ENCODE peak calls at places on chromosomes 5 and 9, in seven cellular contexts. One of them, this sample, is unnamed.

GRCh38 chr9:25716220-25716872 is 38.1 kb upstream of the TUSC1 start:
- DNase-seq in HCT116: no peak
- DNase-seq in H7: peak
- DNase-seq in NCI-H1436 treated with DMSO at 0.1 percent for 48 hours: no peak
- DNase-seq in AML-193: no peak
- DNase-seq in activated CD4-positive, alpha-beta T cell treated with anti-CD3 and anti-CD28 coated beads for 48 hours: no peak
- DNase-seq in GM20000: no peak
- DNase-seq in this sample: no peak

GRCh38 chr5:179124853-179125788 is 64.9 kb downstream of the ZNF354C start:
- DNase-seq in HCT116: no peak
- DNase-seq in H7: no peak
- DNase-seq in NCI-H1436 treated with DMSO at 0.1 percent for 48 hours: no peak
- DNase-seq in activated CD4-positive, alpha-beta T cell treated with anti-CD3 and anti-CD28 coated beads for 48 hours: no peak
- DNase-seq in AML-193: no peak
- DNase-seq in GM20000: no peak
- DNase-seq in this sample: no peak

GRCh38 chr9:114895605-114896004 is 34.8 kb downstream of the TNFSF8 start:
- DNase-seq in activated CD4-positive, alpha-beta T cell treated with anti-CD3 and anti-CD28 coated beads for 48 hours: no peak
- DNase-seq in GM20000: no peak
- DNase-seq in H7: no peak
- DNase-seq in HCT116: no peak
- DNase-seq in NCI-H1436 treated with DMSO at 0.1 percent for 48 hours: no peak
- DNase-seq in AML-193: no peak
- DNase-seq in this sample: no peak

GRCh38 chr9:91374939-91375338 is 13.2 kb upstream of the AUH start:
- DNase-seq in AML-193: no peak
- DNase-seq in NCI-H1436 treated with DMSO at 0.1 percent for 48 hours: no peak
- DNase-seq in GM20000: no peak
- DNase-seq in HCT116: no peak
- DNase-seq in H7: no peak
- DNase-seq in activated CD4-positive, alpha-beta T cell treated with anti-CD3 and anti-CD28 coated beads for 48 hours: no peak
- DNase-seq in this sample: no peak

GRCh38 chr5:35634326-35634725 is 16.7 kb downstream of the SPEF2 start:
- DNase-seq in HCT116: no peak
- DNase-seq in GM20000: no peak
- DNase-seq in H7: no peak
- DNase-seq in AML-193: no peak
- DNase-seq in NCI-H1436 treated with DMSO at 0.1 percent for 48 hours: no peak
- DNase-seq in activated CD4-positive, alpha-beta T cell treated with anti-CD3 and anti-CD28 coated beads for 48 hours: no peak
- DNase-seq in this sample: no peak

GRCh38 chr9:86892576-86892975 is 54.7 kb downstream of the GAS1 start:
- DNase-seq in HCT116: no peak
- DNase-seq in GM20000: no peak
- DNase-seq in NCI-H1436 treated with DMSO at 0.1 percent for 48 hours: no peak
- DNase-seq in activated CD4-positive, alpha-beta T cell treated with anti-CD3 and anti-CD28 coated beads for 48 hours: no peak
- DNase-seq in AML-193: no peak
- DNase-seq in H7: no peak
- DNase-seq in this sample: no peak

GRCh38 chr5:170701321-170701720 is 82.2 kb upstream of the GABRP start:
- DNase-seq in H7: no peak
- DNase-seq in HCT116: no peak
- DNase-seq in AML-193: no peak
- DNase-seq in GM20000: no peak
- DNase-seq in activated CD4-positive, alpha-beta T cell treated with anti-CD3 and anti-CD28 coated beads for 48 hours: no peak
- DNase-seq in NCI-H1436 treated with DMSO at 0.1 percent for 48 hours: no peak
- DNase-seq in this sample: no peak

GRCh38 chr5:114153392-114153791 is 208.5 kb upstream of the KCNN2 start:
- DNase-seq in AML-193: no peak
- DNase-seq in HCT116: no peak
- DNase-seq in GM20000: no peak
- DNase-seq in activated CD4-positive, alpha-beta T cell treated with anti-CD3 and anti-CD28 coated beads for 48 hours: no peak
- DNase-seq in NCI-H1436 treated with DMSO at 0.1 percent for 48 hours: no peak
- DNase-seq in H7: no peak
- DNase-seq in this sample: no peak

GRCh38 chr5:175752826-175753535 is 95.1 kb downstream of the HRH2 start:
- DNase-seq in NCI-H1436 treated with DMSO at 0.1 percent for 48 hours: no peak
- DNase-seq in activated CD4-positive, alpha-beta T cell treated with anti-CD3 and anti-CD28 coated beads for 48 hours: no peak
- DNase-seq in AML-193: no peak
- DNase-seq in HCT116: no peak
- DNase-seq in GM20000: no peak
- DNase-seq in H7: no peak
- DNase-seq in this sample: no peak

GRCh38 chr9:92501671-92502393 is 19.5 kb upstream of the ASPN start:
- DNase-seq in HCT116: peak
- DNase-seq in GM20000: peak
- DNase-seq in AML-193: peak
- DNase-seq in activated CD4-positive, alpha-beta T cell treated with anti-CD3 and anti-CD28 coated beads for 48 hours: peak
- DNase-seq in H7: peak
- DNase-seq in NCI-H1436 treated with DMSO at 0.1 percent for 48 hours: no peak
- DNase-seq in this sample: peak

GRCh38 chr9:120915854-120916495 is 10.6 kb downstream of the TRAF1 start:
- DNase-seq in AML-193: no peak
- DNase-seq in NCI-H1436 treated with DMSO at 0.1 percent for 48 hours: no peak
- DNase-seq in H7: no peak
- DNase-seq in activated CD4-positive, alpha-beta T cell treated with anti-CD3 and anti-CD28 coated beads for 48 hours: peak
- DNase-seq in HCT116: no peak
- DNase-seq in GM20000: no peak
- DNase-seq in this sample: no peak

GRCh38 chr5:75335952-75336624 is 932 bp upstream of the HMGCR start:
- DNase-seq in GM20000: peak
- DNase-seq in NCI-H1436 treated with DMSO at 0.1 percent for 48 hours: no peak
- DNase-seq in activated CD4-positive, alpha-beta T cell treated with anti-CD3 and anti-CD28 coated beads for 48 hours: no peak
- DNase-seq in H7: peak
- DNase-seq in HCT116: peak
- DNase-seq in AML-193: peak
- DNase-seq in this sample: peak

GRCh38 chr5:170963521-170963920 is 101.7 kb downstream of the RANBP17 start:
- DNase-seq in H7: no peak
- DNase-seq in NCI-H1436 treated with DMSO at 0.1 percent for 48 hours: no peak
- DNase-seq in activated CD4-positive, alpha-beta T cell treated with anti-CD3 and anti-CD28 coated beads for 48 hours: no peak
- DNase-seq in AML-193: no peak
- DNase-seq in GM20000: no peak
- DNase-seq in HCT116: no peak
- DNase-seq in this sample: no peak

GRCh38 chr9:79256691-79257213 is 315.0 kb upstream of the TLE4 start:
- DNase-seq in AML-193: no peak
- DNase-seq in GM20000: no peak
- DNase-seq in NCI-H1436 treated with DMSO at 0.1 percent for 48 hours: peak
- DNase-seq in activated CD4-positive, alpha-beta T cell treated with anti-CD3 and anti-CD28 coated beads for 48 hours: no peak
- DNase-seq in HCT116: no peak
- DNase-seq in H7: no peak
- DNase-seq in this sample: no peak

GRCh38 chr5:82287625-82288024 is 9.5 kb upstream of the RPS23 start:
- DNase-seq in GM20000: no peak
- DNase-seq in NCI-H1436 treated with DMSO at 0.1 percent for 48 hours: no peak
- DNase-seq in AML-193: no peak
- DNase-seq in activated CD4-positive, alpha-beta T cell treated with anti-CD3 and anti-CD28 coated beads for 48 hours: no peak
- DNase-seq in H7: no peak
- DNase-seq in HCT116: no peak
- DNase-seq in this sample: no peak

GRCh38 chr9:26324787-26325186 is 567.8 kb downstream of the CAAP1 start:
- DNase-seq in activated CD4-positive, alpha-beta T cell treated with anti-CD3 and anti-CD28 coated beads for 48 hours: no peak
- DNase-seq in AML-193: no peak
- DNase-seq in H7: no peak
- DNase-seq in GM20000: no peak
- DNase-seq in NCI-H1436 treated with DMSO at 0.1 percent for 48 hours: no peak
- DNase-seq in HCT116: no peak
- DNase-seq in this sample: no peak

GRCh38 chr5:143319437-143320302 is 83.8 kb downstream of the NR3C1 start:
- DNase-seq in activated CD4-positive, alpha-beta T cell treated with anti-CD3 and anti-CD28 coated beads for 48 hours: no peak
- DNase-seq in HCT116: no peak
- DNase-seq in AML-193: no peak
- DNase-seq in NCI-H1436 treated with DMSO at 0.1 percent for 48 hours: no peak
- DNase-seq in GM20000: no peak
- DNase-seq in H7: no peak
- DNase-seq in this sample: no peak

GRCh38 chr9:27398982-27399653 is 102.2 kb upstream of the EQTN start:
- DNase-seq in H7: no peak
- DNase-seq in HCT116: no peak
- DNase-seq in AML-193: no peak
- DNase-seq in activated CD4-positive, alpha-beta T cell treated with anti-CD3 and anti-CD28 coated beads for 48 hours: no peak
- DNase-seq in GM20000: no peak
- DNase-seq in NCI-H1436 treated with DMSO at 0.1 percent for 48 hours: no peak
- DNase-seq in this sample: no peak

GRCh38 chr9:91177661-91178280 is 183.9 kb downstream of the AUH start:
- DNase-seq in NCI-H1436 treated with DMSO at 0.1 percent for 48 hours: no peak
- DNase-seq in H7: peak
- DNase-seq in GM20000: no peak
- DNase-seq in AML-193: no peak
- DNase-seq in activated CD4-positive, alpha-beta T cell treated with anti-CD3 and anti-CD28 coated beads for 48 hours: peak
- DNase-seq in HCT116: no peak
- DNase-seq in this sample: no peak

GRCh38 chr5:89457411-89458329 is 574.7 kb upstream of the MEF2C start:
- DNase-seq in GM20000: no peak
- DNase-seq in NCI-H1436 treated with DMSO at 0.1 percent for 48 hours: no peak
- DNase-seq in HCT116: peak
- DNase-seq in H7: no peak
- DNase-seq in activated CD4-positive, alpha-beta T cell treated with anti-CD3 and anti-CD28 coated beads for 48 hours: no peak
- DNase-seq in AML-193: no peak
- DNase-seq in this sample: no peak

GRCh38 chr5:140367631-140368013 is 7.6 kb downstream of the SLC4A9 start:
- DNase-seq in GM20000: no peak
- DNase-seq in HCT116: no peak
- DNase-seq in NCI-H1436 treated with DMSO at 0.1 percent for 48 hours: no peak
- DNase-seq in activated CD4-positive, alpha-beta T cell treated with anti-CD3 and anti-CD28 coated beads for 48 hours: no peak
- DNase-seq in H7: no peak
- DNase-seq in AML-193: no peak
- DNase-seq in this sample: no peak

GRCh38 chr5:134948929-134949328 is 18.8 kb upstream of the CATSPER3 start:
- DNase-seq in H7: no peak
- DNase-seq in activated CD4-positive, alpha-beta T cell treated with anti-CD3 and anti-CD28 coated beads for 48 hours: no peak
- DNase-seq in HCT116: no peak
- DNase-seq in NCI-H1436 treated with DMSO at 0.1 percent for 48 hours: no peak
- DNase-seq in AML-193: no peak
- DNase-seq in GM20000: no peak
- DNase-seq in this sample: no peak

GRCh38 chr9:13520069-13520468 is 240.6 kb upstream of the MPDZ start:
- DNase-seq in GM20000: no peak
- DNase-seq in NCI-H1436 treated with DMSO at 0.1 percent for 48 hours: no peak
- DNase-seq in H7: no peak
- DNase-seq in HCT116: no peak
- DNase-seq in activated CD4-positive, alpha-beta T cell treated with anti-CD3 and anti-CD28 coated beads for 48 hours: no peak
- DNase-seq in AML-193: no peak
- DNase-seq in this sample: no peak

GRCh38 chr5:11319851-11320580 is 559.0 kb upstream of the DAP start:
- DNase-seq in AML-193: no peak
- DNase-seq in HCT116: no peak
- DNase-seq in H7: no peak
- DNase-seq in GM20000: no peak
- DNase-seq in NCI-H1436 treated with DMSO at 0.1 percent for 48 hours: no peak
- DNase-seq in activated CD4-positive, alpha-beta T cell treated with anti-CD3 and anti-CD28 coated beads for 48 hours: no peak
- DNase-seq in this sample: no peak

GRCh38 chr5:148147415-148147814 is 20.9 kb upstream of the SPINK14 start:
- DNase-seq in AML-193: no peak
- DNase-seq in NCI-H1436 treated with DMSO at 0.1 percent for 48 hours: no peak
- DNase-seq in activated CD4-positive, alpha-beta T cell treated with anti-CD3 and anti-CD28 coated beads for 48 hours: no peak
- DNase-seq in H7: no peak
- DNase-seq in HCT116: no peak
- DNase-seq in GM20000: no peak
- DNase-seq in this sample: no peak

GRCh38 chr9:92635760-92636159 is 34.2 kb downstream of the IPPK start:
- DNase-seq in H7: no peak
- DNase-seq in GM20000: no peak
- DNase-seq in activated CD4-positive, alpha-beta T cell treated with anti-CD3 and anti-CD28 coated beads for 48 hours: no peak
- DNase-seq in AML-193: no peak
- DNase-seq in NCI-H1436 treated with DMSO at 0.1 percent for 48 hours: no peak
- DNase-seq in HCT116: no peak
- DNase-seq in this sample: no peak

GRCh38 chr5:108259306-108259705 is 122.6 kb downstream of the FBXL17 start:
- DNase-seq in HCT116: no peak
- DNase-seq in AML-193: no peak
- DNase-seq in activated CD4-positive, alpha-beta T cell treated with anti-CD3 and anti-CD28 coated beads for 48 hours: no peak
- DNase-seq in GM20000: no peak
- DNase-seq in H7: no peak
- DNase-seq in NCI-H1436 treated with DMSO at 0.1 percent for 48 hours: no peak
- DNase-seq in this sample: no peak

GRCh38 chr5:142674438-142675210 is 11.3 kb downstream of the FGF1 start:
- DNase-seq in HCT116: no peak
- DNase-seq in H7: no peak
- DNase-seq in AML-193: no peak
- DNase-seq in NCI-H1436 treated with DMSO at 0.1 percent for 48 hours: no peak
- DNase-seq in GM20000: no peak
- DNase-seq in activated CD4-positive, alpha-beta T cell treated with anti-CD3 and anti-CD28 coated beads for 48 hours: no peak
- DNase-seq in this sample: no peak

GRCh38 chr5:37804401-37804800 is 35.4 kb downstream of the GDNF start:
- DNase-seq in GM20000: no peak
- DNase-seq in activated CD4-positive, alpha-beta T cell treated with anti-CD3 and anti-CD28 coated beads for 48 hours: no peak
- DNase-seq in AML-193: no peak
- DNase-seq in HCT116: no peak
- DNase-seq in NCI-H1436 treated with DMSO at 0.1 percent for 48 hours: no peak
- DNase-seq in H7: no peak
- DNase-seq in this sample: no peak

GRCh38 chr5:127419858-127420257 is 97.6 kb upstream of the PRRC1 start:
- DNase-seq in HCT116: no peak
- DNase-seq in activated CD4-positive, alpha-beta T cell treated with anti-CD3 and anti-CD28 coated beads for 48 hours: no peak
- DNase-seq in AML-193: no peak
- DNase-seq in NCI-H1436 treated with DMSO at 0.1 percent for 48 hours: no peak
- DNase-seq in H7: no peak
- DNase-seq in GM20000: no peak
- DNase-seq in this sample: no peak

GRCh38 chr9:94081864-94082468 is 2.3 kb upstream of the PTPDC1 start:
- DNase-seq in activated CD4-positive, alpha-beta T cell treated with anti-CD3 and anti-CD28 coated beads for 48 hours: no peak
- DNase-seq in H7: no peak
- DNase-seq in AML-193: no peak
- DNase-seq in GM20000: no peak
- DNase-seq in HCT116: no peak
- DNase-seq in NCI-H1436 treated with DMSO at 0.1 percent for 48 hours: no peak
- DNase-seq in this sample: no peak

GRCh38 chr5:84487963-84488362 is 103.3 kb upstream of the EDIL3 start:
- DNase-seq in HCT116: no peak
- DNase-seq in GM20000: no peak
- DNase-seq in activated CD4-positive, alpha-beta T cell treated with anti-CD3 and anti-CD28 coated beads for 48 hours: no peak
- DNase-seq in H7: no peak
- DNase-seq in NCI-H1436 treated with DMSO at 0.1 percent for 48 hours: no peak
- DNase-seq in AML-193: no peak
- DNase-seq in this sample: no peak

GRCh38 chr9:87080512-87081225 is 133.4 kb upstream of the GAS1 start:
- DNase-seq in H7: peak
- DNase-seq in HCT116: no peak
- DNase-seq in AML-193: no peak
- DNase-seq in activated CD4-positive, alpha-beta T cell treated with anti-CD3 and anti-CD28 coated beads for 48 hours: no peak
- DNase-seq in NCI-H1436 treated with DMSO at 0.1 percent for 48 hours: no peak
- DNase-seq in GM20000: no peak
- DNase-seq in this sample: no peak

GRCh38 chr5:159971038-159971437 is 37.9 kb upstream of the TTC1 start:
- DNase-seq in HCT116: no peak
- DNase-seq in H7: no peak
- DNase-seq in activated CD4-positive, alpha-beta T cell treated with anti-CD3 and anti-CD28 coated beads for 48 hours: no peak
- DNase-seq in AML-193: no peak
- DNase-seq in NCI-H1436 treated with DMSO at 0.1 percent for 48 hours: no peak
- DNase-seq in GM20000: no peak
- DNase-seq in this sample: no peak